ENCODE peak calls at places on chromosomes 7 and 10, in seven cellular contexts. F is mesothelial cell of epicardium; P is left colon; H is hepatic stellate cell; Q is kidney tubule cell; D is stimulated activated naive CD8-positive, alpha-beta T cell treated with anti-CD3 and anti-CD28 coated beads, Interleukin-15, Interleukin-2, amounts not matched to agents 100 U/mL and 50 U/mL, for 24 hours; O is A549. X is an unnamed sample.

GRCh38 chr10:55746002-55746401 is 615.1 kb downstream of the ZWINT start:
- DNase-seq in F (no peak), O (no peak), P (no peak), H (no peak), D (no peak), Q (no peak), X (no peak)

GRCh38 chr7:149719050-149719899 is 54.1 kb downstream of the ZNF467 start:
- DNase-seq in H (peak), Q (peak), P (no peak), D (no peak), O (no peak), F (no peak), X (no peak)

GRCh38 chr7:85125679-85126078 is 61.2 kb downstream of the SEMA3D start:
- DNase-seq in O (no peak), F (no peak), P (no peak), Q (no peak), D (no peak), H (no peak), X (no peak)

GRCh38 chr7:30412810-30413504 is 65.6 kb downstream of the NOD1 start:
- DNase-seq in D (no peak), H (peak), O (peak), P (no peak), Q (peak), F (no peak), X (no peak)

GRCh38 chr7:96676901-96677300 is 32.7 kb downstream of the SEM1 start:
- DNase-seq in H (no peak), F (no peak), D (no peak), P (no peak), O (no peak), Q (no peak), X (no peak)

GRCh38 chr10:27784272-27784671 is 38.7 kb upstream of the MKX start:
- DNase-seq in F (no peak), D (no peak), P (no peak), H (no peak), O (no peak), Q (no peak), X (no peak)

GRCh38 chr10:94076325-94076841 is 82.7 kb downstream of the PLCE1 start:
- DNase-seq in Q (peak), H (peak), F (no peak), P (no peak), O (peak), D (no peak), X (no peak)

GRCh38 chr10:3811331-3811870 is 26.4 kb upstream of the KLF6 start:
- DNase-seq in H (peak), P (peak), O (no peak), D (peak), F (no peak), Q (peak), X (peak)

GRCh38 chr7:123260428-123260960 is 60.7 kb upstream of the SLC13A1 start:
- DNase-seq in Q (peak), D (no peak), P (peak), F (no peak), O (no peak), H (no peak), X (no peak)

GRCh38 chr7:32043688-32044087 is 26.5 kb downstream of the PDE1C start:
- DNase-seq in D (no peak), P (no peak), O (peak), H (no peak), Q (peak), F (no peak), X (no peak)

GRCh38 chr7:94656925-94657731 is 1.2 kb upstream of the SGCE start:
- DNase-seq in F (no peak), P (peak), D (peak), Q (peak), H (no peak), O (no peak), X (peak)

GRCh38 chr10:11823122-11823988 is at the start of gene PROSER2:
- DNase-seq in P (peak), D (peak), Q (peak), O (peak), H (peak), F (peak), X (peak)

GRCh38 chr10:61819208-61819607 is 82.3 kb upstream of the ARID5B start:
- DNase-seq in H (no peak), D (no peak), F (no peak), Q (no peak), P (no peak), O (no peak), X (no peak)

GRCh38 chr7:24757799-24758275 is 573 bp upstream of the GSDME start:
- DNase-seq in P (no peak), F (no peak), Q (peak), H (peak), D (no peak), O (peak), X (no peak)

GRCh38 chr10:88227342-88228018 is 355.6 kb downstream of the RNLS start:
- DNase-seq in P (peak), D (no peak), H (peak), F (no peak), Q (no peak), O (no peak), X (no peak)

GRCh38 chr7:127717502-127718125 is 65.6 kb downstream of the SND1 start:
- DNase-seq in H (no peak), D (no peak), F (no peak), Q (peak), O (no peak), P (no peak), X (no peak)

GRCh38 chr7:2405601-2406345 is 2.4 kb downstream of the CHST12 start:
- DNase-seq in F (no peak), O (no peak), H (no peak), D (peak), Q (no peak), P (peak), X (peak)

GRCh38 chr10:17669185-17669872 is 25.4 kb downstream of the STAM start:
- DNase-seq in Q (no peak), F (no peak), H (no peak), P (no peak), O (no peak), D (peak), X (peak)

GRCh38 chr7:112009081-112009480 is 197.1 kb downstream of the DOCK4 start:
- DNase-seq in F (no peak), H (no peak), O (no peak), P (no peak), D (no peak), Q (peak), X (no peak)

GRCh38 chr10:131972474-131973071 is 9.2 kb downstream of the BNIP3 start:
- DNase-seq in Q (peak), O (no peak), H (peak), D (peak), P (peak), F (no peak), X (peak)

GRCh38 chr10:35887686-35888085 is 245.6 kb upstream of the FZD8 start:
- DNase-seq in F (no peak), Q (no peak), O (no peak), H (no peak), P (peak), D (no peak), X (no peak)

GRCh38 chr10:43220971-43221418 is 45.9 kb downstream of the RASGEF1A start:
- DNase-seq in H (no peak), P (peak), D (peak), Q (peak), O (no peak), F (no peak), X (no peak)

GRCh38 chr10:91035650-91036292 is 114.9 kb upstream of the ANKRD1 start:
- DNase-seq in F (no peak), H (no peak), P (no peak), O (no peak), Q (no peak), D (no peak), X (no peak)

GRCh38 chr7:43764807-43765491 is 6.5 kb downstream of the BLVRA start:
- DNase-seq in D (no peak), Q (peak), H (no peak), O (peak), F (no peak), P (no peak), X (peak)

GRCh38 chr7:84113286-84113685 is 81.3 kb downstream of the SEMA3A start:
- DNase-seq in H (no peak), Q (no peak), D (no peak), F (no peak), P (no peak), O (no peak), X (no peak)